ENCODE peak calls at places on chromosomes 12 and 14, in four cellular contexts. T is K562, A is HCT116, O is HepG2. N is an unnamed sample.

GRCh38 chr14:60734465-60735242 is at the start of gene MNAT1:
- DNase-seq in T (peak), A (peak), O (peak), N (peak)

GRCh38 chr12:47337581-47337980 is 257.8 kb upstream of the AMIGO2 start:
- DNase-seq in T (no peak), A (no peak), O (no peak), N (no peak)

GRCh38 chr14:45201908-45202307 is 51.1 kb downstream of the MIS18BP1 start:
- DNase-seq in T (peak), A (no peak), O (peak), N (no peak)

GRCh38 chr14:68692916-68693771 is 99.7 kb downstream of the ZFP36L1 start:
- DNase-seq in T (no peak), A (no peak), O (no peak), N (no peak)

GRCh38 chr14:52360831-52361230 is 46.7 kb downstream of the PTGER2 start:
- DNase-seq in T (no peak), A (no peak), O (no peak), N (no peak)

GRCh38 chr12:127236491-127236890 is 1030.5 kb upstream of the TMEM132C start:
- DNase-seq in T (no peak), A (no peak), O (no peak), N (no peak)

GRCh38 chr14:98548071-98548686 is 723.8 kb downstream of the BCL11B start:
- DNase-seq in T (no peak), A (no peak), O (no peak), N (no peak)

GRCh38 chr12:9920451-9920850 is 11.7 kb downstream of the CLEC2A start:
- DNase-seq in T (no peak), A (no peak), O (no peak), N (no peak)

GRCh38 chr14:48275301-48275700 is 599.9 kb upstream of the MDGA2 start:
- DNase-seq in T (no peak), A (no peak), O (no peak), N (no peak)

GRCh38 chr12:104669057-104669770 is 212.5 kb downstream of the CHST11 start:
- DNase-seq in T (peak), A (no peak), O (no peak), N (no peak)

GRCh38 chr14:31950760-31951637 is 126.1 kb upstream of the ARHGAP5 start:
- DNase-seq in T (peak), A (no peak), O (no peak), N (no peak)

GRCh38 chr14:75941030-75941429 is 40.8 kb downstream of the TGFB3 start:
- DNase-seq in T (no peak), A (no peak), O (no peak), N (no peak)

GRCh38 chr14:31927348-31927826 is 149.7 kb upstream of the ARHGAP5 start:
- DNase-seq in T (no peak), A (no peak), O (peak), N (no peak)

GRCh38 chr14:40983604-40984003 is 623.1 kb upstream of the LRFN5 start:
- DNase-seq in T (no peak), A (no peak), O (no peak), N (peak)

GRCh38 chr12:2877959-2878732 is 1.1 kb downstream of the RHNO1 start:
- DNase-seq in T (no peak), A (no peak), O (no peak), N (no peak)

GRCh38 chr12:131865196-131865875 is 29.1 kb upstream of the ULK1 start:
- DNase-seq in T (no peak), A (peak), O (no peak), N (no peak)

GRCh38 chr12:52037248-52037861 is 13.9 kb upstream of the NR4A1 start:
- DNase-seq in T (no peak), A (no peak), O (no peak), N (no peak)

GRCh38 chr14:91113829-91114078 is at the start of gene DGLUCY:
- DNase-seq in T (peak), A (no peak), O (no peak), N (peak)

GRCh38 chr12:16352481-16352880 is 5.0 kb downstream of the MGST1 start:
- DNase-seq in T (no peak), A (no peak), O (no peak), N (no peak)

DNA sequence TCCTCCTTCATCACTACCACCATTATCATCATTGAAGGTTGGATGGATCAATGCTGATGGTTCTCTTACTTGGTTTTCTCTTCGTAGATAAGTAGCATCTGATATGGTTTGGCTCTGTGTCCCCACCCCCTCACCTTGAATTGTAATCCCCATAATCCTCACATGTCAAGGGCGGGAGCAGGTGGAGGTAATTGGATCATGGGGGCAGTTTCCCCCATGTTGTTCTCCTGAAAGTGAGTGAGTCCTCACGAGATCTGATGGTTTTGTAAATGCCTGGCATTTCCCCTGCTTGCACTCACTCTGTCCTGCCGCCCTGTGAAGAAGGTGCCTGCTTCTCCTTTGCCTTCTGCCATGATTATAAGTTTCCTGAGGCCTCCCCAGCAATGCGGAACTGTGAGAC is 172.4 kb upstream of the PWP1 start:
- DNase-seq in T (no peak), A (no peak), O (no peak), N (no peak)
- TF ChIP-seq JUND in T (no peak), A (no peak), O (no peak), N (no peak)

GRCh38 chr14:100140452-100141132 is 18.9 kb downstream of the DEGS2 start:
- DNase-seq in T (peak), A (no peak), O (peak), N (no peak)
- TF ChIP-seq JUND in T (peak), A (no peak), O (no peak), N (no peak)

DNA sequence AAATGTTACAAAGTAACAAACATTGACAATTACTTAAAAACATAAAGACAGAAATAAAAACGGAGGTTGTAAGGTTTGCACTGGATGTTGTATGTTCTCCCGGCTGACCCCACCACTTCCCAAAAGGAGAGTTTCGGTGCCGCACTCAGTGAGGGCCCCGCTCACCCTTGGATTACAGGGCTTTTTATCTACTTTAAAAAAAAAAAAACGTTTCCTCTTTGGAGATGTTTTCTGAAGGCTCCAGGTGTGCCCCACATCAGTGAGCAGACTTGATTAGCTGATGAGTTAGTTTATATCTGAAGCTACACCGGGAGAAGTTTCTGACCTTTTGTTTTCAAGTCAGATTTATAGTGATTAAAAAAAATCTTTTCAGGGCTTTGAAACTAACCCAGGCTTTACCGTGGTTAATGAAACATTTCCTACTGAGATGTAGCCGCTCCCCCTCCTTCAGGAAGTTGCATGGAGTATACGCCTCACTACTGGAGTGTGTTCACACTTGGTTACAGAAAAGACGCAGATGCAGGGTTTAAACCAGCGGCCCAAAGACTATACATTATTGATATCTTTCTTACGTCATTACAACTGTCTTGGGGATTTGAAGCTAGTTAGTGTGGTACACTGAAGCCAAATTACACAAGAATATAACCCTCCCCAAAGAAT is 38.0 kb upstream of the BCL7A start:
- DNase-seq in T (no peak), A (no peak), O (no peak), N (no peak)
- TF ChIP-seq JUND in T (no peak), A (no peak), O (no peak), N (no peak)

GRCh38 chr12:75812341-75813018 is 219.1 kb downstream of the PHLDA1 start:
- DNase-seq in T (no peak), A (no peak), O (no peak), N (no peak)
- TF ChIP-seq JUND in T (no peak), A (no peak), O (no peak), N (no peak)

DNA sequence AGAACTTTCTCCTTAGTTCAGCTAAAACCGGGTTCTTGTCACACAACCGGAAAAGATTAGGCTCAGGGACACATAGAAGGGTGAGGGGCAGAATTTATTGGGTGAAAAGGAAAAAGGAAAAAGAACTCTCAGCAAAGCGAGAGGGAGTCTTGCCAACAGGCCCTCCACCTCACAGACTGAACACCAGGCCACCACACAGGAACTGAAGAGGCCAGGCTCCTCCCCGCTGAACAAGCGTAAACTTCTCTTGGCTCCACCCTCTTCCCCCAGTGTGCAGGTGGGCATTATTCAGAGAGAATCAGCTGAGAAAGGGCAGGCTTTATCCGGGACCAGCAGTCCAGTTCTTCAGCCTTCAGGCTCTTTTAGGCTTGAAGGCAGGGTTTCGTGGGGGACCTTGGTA is 125.6 kb upstream of the FGD4 start:
- DNase-seq in T (peak), A (no peak), O (no peak), N (no peak)
- TF ChIP-seq JUND in T (no peak), A (no peak), O (no peak), N (no peak)

DNA sequence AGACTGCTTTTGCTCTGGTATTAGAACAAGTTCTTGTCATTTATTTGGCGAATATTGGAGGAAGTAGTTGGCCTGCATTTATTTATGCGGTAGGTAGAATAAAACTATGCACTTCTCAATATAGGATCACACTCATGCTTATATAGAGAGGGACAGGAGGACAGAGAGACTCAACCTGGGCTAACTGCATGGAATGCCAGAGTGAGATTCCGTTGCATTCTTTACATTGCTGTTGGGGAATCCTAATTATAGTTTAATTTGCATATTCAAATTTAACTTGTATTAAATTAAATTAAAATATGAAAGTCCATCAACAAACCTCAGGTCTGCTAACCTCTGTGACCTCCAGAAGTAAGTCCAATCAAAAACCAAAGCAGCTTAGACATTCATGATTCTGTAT is 26.6 kb downstream of the OR10G3 start:
- DNase-seq in T (no peak), A (no peak), O (no peak), N (no peak)
- TF ChIP-seq JUND in T (no peak), A (no peak), O (no peak), N (no peak)

DNA sequence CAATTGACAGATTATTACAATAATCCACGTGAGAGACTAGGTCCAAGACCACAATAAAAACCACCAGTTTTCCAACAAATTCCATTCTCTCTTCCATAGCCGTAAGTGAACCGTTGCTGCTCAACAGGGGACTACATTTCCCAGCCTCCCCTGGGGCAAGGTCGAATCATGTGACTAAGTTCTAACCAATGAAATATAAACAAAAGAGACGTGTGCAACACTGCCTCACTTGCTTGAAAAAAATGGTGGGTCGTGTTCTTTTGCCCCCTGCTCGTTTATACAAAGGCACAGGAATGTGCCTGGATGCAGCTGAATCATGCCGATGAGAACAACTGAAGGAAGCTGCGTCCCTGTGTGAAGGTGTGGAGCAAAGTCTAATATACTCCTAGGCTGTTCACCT is 51.1 kb downstream of the HSPB8 start:
- DNase-seq in T (peak), A (peak), O (peak), N (peak)
- TF ChIP-seq JUND in T (no peak), A (no peak), O (no peak), N (no peak)

GRCh38 chr12:118501489-118501888 is 125.1 kb downstream of the SUDS3 start:
- DNase-seq in T (no peak), A (no peak), O (no peak), N (no peak)
- TF ChIP-seq JUND in T (no peak), A (no peak), O (no peak), N (no peak)

GRCh38 chr12:124390442-124391116 is 95.7 kb downstream of the RFLNA start:
- DNase-seq in T (no peak), A (peak), O (no peak), N (no peak)
- TF ChIP-seq JUND in T (no peak), A (no peak), O (no peak), N (no peak)

GRCh38 chr14:58298477-58298879 is at the start of gene ARID4A:
- DNase-seq in T (no peak), A (no peak), O (no peak), N (no peak)
- TF ChIP-seq JUND in T (no peak), A (no peak), O (no peak), N (no peak)

N was measured in T47D.